ENCODE peak calls at places on chromosomes 5 and 9, in ten cellular contexts. One of them, this sample, is unnamed.

GRCh38 chr9:98690686-98691085 is 18.0 kb downstream of the GABBR2 start:
- DNase-seq in BE2C: no peak
- DNase-seq in OCI-LY7: no peak
- DNase-seq in BJ: no peak
- DNase-seq in heart right ventricle: no peak
- DNase-seq in MM.1S: no peak
- DNase-seq in fibroblast of pulmonary artery: no peak
- DNase-seq in A549: no peak
- DNase-seq in psoas muscle: no peak
- DNase-seq in fibroblast of the aortic adventitia: no peak
- DNase-seq in this sample: no peak

GRCh38 chr9:125513634-125514413 is 193.2 kb downstream of the MAPKAP1 start:
- DNase-seq in MM.1S: peak
- DNase-seq in A549: peak
- DNase-seq in OCI-LY7: no peak
- DNase-seq in BJ: no peak
- DNase-seq in heart right ventricle: peak
- DNase-seq in fibroblast of pulmonary artery: peak
- DNase-seq in psoas muscle: no peak
- DNase-seq in fibroblast of the aortic adventitia: peak
- DNase-seq in BE2C: no peak
- DNase-seq in this sample: no peak

GRCh38 chr9:70080481-70081119 is 37.0 kb downstream of the MAMDC2 start:
- DNase-seq in fibroblast of the aortic adventitia: peak
- DNase-seq in BJ: peak
- DNase-seq in A549: no peak
- DNase-seq in heart right ventricle: peak
- DNase-seq in fibroblast of pulmonary artery: peak
- DNase-seq in BE2C: no peak
- DNase-seq in psoas muscle: no peak
- DNase-seq in OCI-LY7: no peak
- DNase-seq in MM.1S: no peak
- DNase-seq in this sample: peak

GRCh38 chr9:33170464-33171156 is 3.5 kb upstream of the B4GALT1 start:
- DNase-seq in heart right ventricle: peak
- DNase-seq in OCI-LY7: peak
- DNase-seq in MM.1S: no peak
- DNase-seq in A549: no peak
- DNase-seq in fibroblast of the aortic adventitia: no peak
- DNase-seq in psoas muscle: peak
- DNase-seq in BE2C: peak
- DNase-seq in fibroblast of pulmonary artery: no peak
- DNase-seq in BJ: no peak
- DNase-seq in this sample: peak

GRCh38 chr5:143041461-143041860 is 271.3 kb downstream of the ARHGAP26 start:
- DNase-seq in BJ: no peak
- DNase-seq in OCI-LY7: no peak
- DNase-seq in fibroblast of pulmonary artery: no peak
- DNase-seq in A549: no peak
- DNase-seq in BE2C: no peak
- DNase-seq in MM.1S: no peak
- DNase-seq in psoas muscle: no peak
- DNase-seq in heart right ventricle: no peak
- DNase-seq in fibroblast of the aortic adventitia: no peak
- DNase-seq in this sample: no peak

GRCh38 chr9:75152416-75152815 is 64.1 kb downstream of the OSTF1 start:
- DNase-seq in fibroblast of the aortic adventitia: no peak
- DNase-seq in psoas muscle: no peak
- DNase-seq in BE2C: no peak
- DNase-seq in A549: no peak
- DNase-seq in MM.1S: peak
- DNase-seq in heart right ventricle: no peak
- DNase-seq in fibroblast of pulmonary artery: no peak
- DNase-seq in OCI-LY7: no peak
- DNase-seq in BJ: no peak
- DNase-seq in this sample: no peak

GRCh38 chr5:180873628-180874520 is 12.8 kb upstream of the ZFP62 start:
- DNase-seq in fibroblast of pulmonary artery: peak
- DNase-seq in OCI-LY7: peak
- DNase-seq in BE2C: no peak
- DNase-seq in MM.1S: no peak
- DNase-seq in BJ: no peak
- DNase-seq in psoas muscle: no peak
- DNase-seq in A549: no peak
- DNase-seq in fibroblast of the aortic adventitia: peak
- DNase-seq in heart right ventricle: no peak
- DNase-seq in this sample: peak

GRCh38 chr5:321233-321725 is at the start of gene AHRR:
- DNase-seq in BE2C: peak
- DNase-seq in A549: peak
- DNase-seq in psoas muscle: peak
- DNase-seq in fibroblast of pulmonary artery: peak
- DNase-seq in fibroblast of the aortic adventitia: peak
- DNase-seq in MM.1S: peak
- DNase-seq in heart right ventricle: no peak
- DNase-seq in BJ: no peak
- DNase-seq in OCI-LY7: no peak
- DNase-seq in this sample: peak

GRCh38 chr5:131393498-131393968 is 129.7 kb downstream of the CDC42SE2 start:
- DNase-seq in psoas muscle: no peak
- DNase-seq in BE2C: no peak
- DNase-seq in fibroblast of pulmonary artery: peak
- DNase-seq in A549: no peak
- DNase-seq in fibroblast of the aortic adventitia: peak
- DNase-seq in BJ: no peak
- DNase-seq in MM.1S: no peak
- DNase-seq in heart right ventricle: no peak
- DNase-seq in OCI-LY7: no peak
- DNase-seq in this sample: no peak

GRCh38 chr5:122129332-122129731 is at the start of gene ZNF474:
- DNase-seq in BE2C: no peak
- DNase-seq in A549: no peak
- DNase-seq in fibroblast of pulmonary artery: peak
- DNase-seq in BJ: peak
- DNase-seq in psoas muscle: no peak
- DNase-seq in OCI-LY7: no peak
- DNase-seq in heart right ventricle: peak
- DNase-seq in MM.1S: no peak
- DNase-seq in fibroblast of the aortic adventitia: peak
- DNase-seq in this sample: peak

GRCh38 chr9:20601292-20601691 is 21.0 kb downstream of the MLLT3 start:
- DNase-seq in heart right ventricle: no peak
- DNase-seq in A549: no peak
- DNase-seq in BJ: no peak
- DNase-seq in psoas muscle: no peak
- DNase-seq in fibroblast of pulmonary artery: no peak
- DNase-seq in OCI-LY7: no peak
- DNase-seq in MM.1S: no peak
- DNase-seq in BE2C: no peak
- DNase-seq in fibroblast of the aortic adventitia: no peak
- DNase-seq in this sample: no peak

GRCh38 chr9:75941577-75942311 is 51.3 kb downstream of the PCSK5 start:
- DNase-seq in MM.1S: no peak
- DNase-seq in BJ: no peak
- DNase-seq in fibroblast of the aortic adventitia: no peak
- DNase-seq in fibroblast of pulmonary artery: no peak
- DNase-seq in A549: no peak
- DNase-seq in OCI-LY7: no peak
- DNase-seq in heart right ventricle: no peak
- DNase-seq in BE2C: no peak
- DNase-seq in psoas muscle: no peak
- DNase-seq in this sample: no peak

GRCh38 chr5:173547579-173547978 is 68.9 kb downstream of the BOD1 start:
- DNase-seq in A549: no peak
- DNase-seq in OCI-LY7: no peak
- DNase-seq in BJ: no peak
- DNase-seq in fibroblast of the aortic adventitia: peak
- DNase-seq in BE2C: no peak
- DNase-seq in psoas muscle: no peak
- DNase-seq in fibroblast of pulmonary artery: peak
- DNase-seq in heart right ventricle: no peak
- DNase-seq in MM.1S: no peak
- DNase-seq in this sample: peak

GRCh38 chr5:170752257-170753215 is 31.0 kb upstream of the GABRP start:
- DNase-seq in A549: no peak
- DNase-seq in MM.1S: no peak
- DNase-seq in fibroblast of the aortic adventitia: no peak
- DNase-seq in heart right ventricle: peak
- DNase-seq in BJ: no peak
- DNase-seq in psoas muscle: no peak
- DNase-seq in OCI-LY7: no peak
- DNase-seq in fibroblast of pulmonary artery: no peak
- DNase-seq in BE2C: peak
- DNase-seq in this sample: no peak

GRCh38 chr5:176659860-176660461 is 12.7 kb downstream of the TSPAN17 start:
- DNase-seq in fibroblast of pulmonary artery: no peak
- DNase-seq in OCI-LY7: no peak
- DNase-seq in BE2C: no peak
- DNase-seq in MM.1S: no peak
- DNase-seq in BJ: no peak
- DNase-seq in A549: no peak
- DNase-seq in fibroblast of the aortic adventitia: no peak
- DNase-seq in heart right ventricle: no peak
- DNase-seq in psoas muscle: no peak
- DNase-seq in this sample: no peak

GRCh38 chr5:176659440-176659839 is 12.2 kb downstream of the TSPAN17 start:
- DNase-seq in MM.1S: no peak
- DNase-seq in OCI-LY7: no peak
- DNase-seq in BE2C: no peak
- DNase-seq in fibroblast of the aortic adventitia: no peak
- DNase-seq in psoas muscle: no peak
- DNase-seq in fibroblast of pulmonary artery: no peak
- DNase-seq in BJ: no peak
- DNase-seq in A549: no peak
- DNase-seq in heart right ventricle: no peak
- DNase-seq in this sample: no peak

GRCh38 chr5:176660530-176660859 is 13.2 kb downstream of the TSPAN17 start:
- DNase-seq in BJ: no peak
- DNase-seq in BE2C: no peak
- DNase-seq in heart right ventricle: no peak
- DNase-seq in OCI-LY7: no peak
- DNase-seq in A549: no peak
- DNase-seq in MM.1S: no peak
- DNase-seq in fibroblast of pulmonary artery: no peak
- DNase-seq in psoas muscle: no peak
- DNase-seq in fibroblast of the aortic adventitia: no peak
- DNase-seq in this sample: no peak

GRCh38 chr5:176658007-176658599 is 10.8 kb downstream of the TSPAN17 start:
- DNase-seq in MM.1S: peak
- DNase-seq in BJ: no peak
- DNase-seq in BE2C: peak
- DNase-seq in heart right ventricle: peak
- DNase-seq in A549: peak
- DNase-seq in OCI-LY7: peak
- DNase-seq in fibroblast of pulmonary artery: peak
- DNase-seq in psoas muscle: peak
- DNase-seq in fibroblast of the aortic adventitia: peak
- DNase-seq in this sample: peak

GRCh38 chr5:176658817-176659216 is 11.5 kb downstream of the TSPAN17 start:
- DNase-seq in BJ: no peak
- DNase-seq in OCI-LY7: no peak
- DNase-seq in A549: no peak
- DNase-seq in psoas muscle: no peak
- DNase-seq in BE2C: no peak
- DNase-seq in MM.1S: peak
- DNase-seq in heart right ventricle: no peak
- DNase-seq in fibroblast of the aortic adventitia: peak
- DNase-seq in fibroblast of pulmonary artery: no peak
- DNase-seq in this sample: no peak
- H3K4me3 ChIP-seq in BJ: no peak
- H3K4me3 ChIP-seq in OCI-LY7: no peak
- H3K4me3 ChIP-seq in A549: no peak
- H3K4me3 ChIP-seq in psoas muscle: no peak
- H3K4me3 ChIP-seq in BE2C: no peak
- H3K4me3 ChIP-seq in MM.1S: peak
- H3K4me3 ChIP-seq in heart right ventricle: no peak
- H3K4me3 ChIP-seq in fibroblast of the aortic adventitia: no peak
- H3K4me3 ChIP-seq in fibroblast of pulmonary artery: no peak
- H3K4me3 ChIP-seq in this sample: no peak

DNA sequence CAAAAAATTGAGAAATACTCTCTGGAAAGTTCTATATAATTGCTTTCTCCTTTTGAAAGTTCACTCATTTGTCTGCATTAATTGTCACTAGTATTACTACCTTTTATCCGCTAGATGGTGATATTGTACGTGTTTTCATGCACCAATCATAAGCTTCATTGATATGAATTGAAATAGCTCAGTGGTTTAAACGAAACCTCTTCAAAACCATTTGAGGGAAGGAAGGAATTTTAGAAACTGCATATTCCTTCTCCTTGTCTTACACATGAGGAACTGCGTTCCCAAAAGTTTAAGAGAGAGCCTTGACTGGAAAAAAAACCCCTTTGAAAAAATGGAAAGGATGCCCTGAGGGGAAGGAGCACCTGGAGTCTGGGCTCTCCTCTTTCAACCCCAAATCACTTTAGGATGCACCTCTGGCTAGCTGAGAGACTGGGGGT is 98.6 kb downstream of the YTHDC2 start:
- DNase-seq in psoas muscle: no peak
- DNase-seq in BE2C: no peak
- DNase-seq in OCI-LY7: peak
- DNase-seq in fibroblast of pulmonary artery: peak
- DNase-seq in BJ: no peak
- DNase-seq in MM.1S: peak
- DNase-seq in heart right ventricle: no peak
- DNase-seq in A549: peak
- DNase-seq in fibroblast of the aortic adventitia: peak
- DNase-seq in this sample: peak
- TF ChIP-seq CTCF in psoas muscle: peak
- TF ChIP-seq CTCF in BE2C: peak
- TF ChIP-seq CTCF in OCI-LY7: peak
- TF ChIP-seq CTCF in fibroblast of pulmonary artery: peak
- TF ChIP-seq CTCF in BJ: peak
- TF ChIP-seq CTCF in MM.1S: peak
- TF ChIP-seq CTCF in heart right ventricle: peak
- TF ChIP-seq CTCF in A549: peak
- TF ChIP-seq CTCF in fibroblast of the aortic adventitia: peak
- TF ChIP-seq CTCF in this sample: peak

GRCh38 chr9:14277202-14277601 is 36.7 kb downstream of the NFIB start:
- DNase-seq in A549: no peak
- DNase-seq in BJ: no peak
- DNase-seq in MM.1S: no peak
- DNase-seq in fibroblast of the aortic adventitia: peak
- DNase-seq in BE2C: peak
- DNase-seq in psoas muscle: peak
- DNase-seq in fibroblast of pulmonary artery: peak
- DNase-seq in OCI-LY7: no peak
- DNase-seq in heart right ventricle: no peak
- DNase-seq in this sample: peak
- H3K4me3 ChIP-seq in A549: no peak
- H3K4me3 ChIP-seq in BJ: no peak
- H3K4me3 ChIP-seq in MM.1S: no peak
- H3K4me3 ChIP-seq in fibroblast of the aortic adventitia: no peak
- H3K4me3 ChIP-seq in BE2C: no peak
- H3K4me3 ChIP-seq in psoas muscle: peak
- H3K4me3 ChIP-seq in fibroblast of pulmonary artery: peak
- H3K4me3 ChIP-seq in OCI-LY7: no peak
- H3K4me3 ChIP-seq in heart right ventricle: no peak
- H3K4me3 ChIP-seq in this sample: no peak

DNA sequence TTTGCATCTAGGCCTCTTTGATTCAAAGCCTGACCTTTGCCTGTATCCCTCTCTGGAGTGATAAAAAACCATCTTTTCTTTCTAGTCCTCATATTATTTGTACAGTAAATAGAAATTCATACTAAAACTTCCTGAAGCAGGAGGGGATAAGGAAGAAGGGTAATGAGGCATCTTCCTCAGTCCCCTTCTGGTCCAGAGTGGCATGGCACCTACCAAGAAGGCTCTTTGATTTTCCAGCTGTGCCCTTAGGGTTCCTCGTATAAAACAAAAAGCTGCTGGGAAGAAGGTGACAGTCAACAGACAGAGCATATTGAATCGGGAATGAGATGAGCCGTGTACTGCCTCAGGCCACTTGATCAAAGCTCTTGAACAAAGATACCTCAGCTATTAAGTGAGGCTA is 71.9 kb upstream of the SPDL1 start:
- DNase-seq in fibroblast of the aortic adventitia: no peak
- DNase-seq in MM.1S: no peak
- DNase-seq in BE2C: no peak
- DNase-seq in psoas muscle: no peak
- DNase-seq in A549: no peak
- DNase-seq in heart right ventricle: no peak
- DNase-seq in OCI-LY7: no peak
- DNase-seq in fibroblast of pulmonary artery: no peak
- DNase-seq in BJ: no peak
- DNase-seq in this sample: no peak
- TF ChIP-seq CTCF in fibroblast of the aortic adventitia: peak
- TF ChIP-seq CTCF in MM.1S: no peak
- TF ChIP-seq CTCF in BE2C: peak
- TF ChIP-seq CTCF in psoas muscle: no peak
- TF ChIP-seq CTCF in A549: no peak
- TF ChIP-seq CTCF in heart right ventricle: no peak
- TF ChIP-seq CTCF in OCI-LY7: peak
- TF ChIP-seq CTCF in fibroblast of pulmonary artery: peak
- TF ChIP-seq CTCF in BJ: peak
- TF ChIP-seq CTCF in this sample: no peak